ENCODE peak calls at places on chromosomes 6 and 20, in seven cellular contexts. One of them, this sample, is unnamed. For H3K4me1, the result is how much of the 10 kb centered on the place peaks cover.

GRCh38 chr20:38920411-38920810 is 5.8 kb upstream of the FAM83D start:
- DNase-seq in GM23338: no peak
- DNase-seq in psoas muscle: no peak
- DNase-seq in SJCRH30: no peak
- DNase-seq in A549: no peak
- DNase-seq in GM23248: no peak
- DNase-seq in naive thymus-derived CD4-positive, alpha-beta T cell: no peak
- DNase-seq in this sample: no peak

GRCh38 chr20:32796383-32797159 is 23.2 kb upstream of the MAPRE1 start:
- DNase-seq in GM23338: no peak
- DNase-seq in psoas muscle: no peak
- DNase-seq in SJCRH30: peak
- DNase-seq in A549: no peak
- DNase-seq in GM23248: no peak
- DNase-seq in naive thymus-derived CD4-positive, alpha-beta T cell: no peak
- DNase-seq in this sample: no peak

GRCh38 chr20:32482251-32483220 is 102.6 kb downstream of the NOL4L start:
- DNase-seq in GM23338: peak
- DNase-seq in psoas muscle: peak
- DNase-seq in SJCRH30: peak
- DNase-seq in A549: no peak
- DNase-seq in GM23248: peak
- DNase-seq in naive thymus-derived CD4-positive, alpha-beta T cell: peak
- DNase-seq in this sample: peak

GRCh38 chr20:10603971-10604864 is 69.6 kb downstream of the JAG1 start:
- DNase-seq in GM23338: no peak
- DNase-seq in psoas muscle: peak
- DNase-seq in SJCRH30: peak
- DNase-seq in A549: peak
- DNase-seq in GM23248: peak
- DNase-seq in naive thymus-derived CD4-positive, alpha-beta T cell: no peak
- DNase-seq in this sample: peak

GRCh38 chr6:127032971-127033370 is 85.5 kb upstream of the RSPO3 start:
- DNase-seq in GM23338: no peak
- DNase-seq in psoas muscle: no peak
- DNase-seq in SJCRH30: no peak
- DNase-seq in A549: no peak
- DNase-seq in GM23248: no peak
- DNase-seq in naive thymus-derived CD4-positive, alpha-beta T cell: no peak
- DNase-seq in this sample: no peak

GRCh38 chr20:34948030-34948429 is 7.6 kb downstream of the GSS start:
- DNase-seq in GM23338: no peak
- DNase-seq in psoas muscle: no peak
- DNase-seq in SJCRH30: no peak
- DNase-seq in A549: no peak
- DNase-seq in GM23248: peak
- DNase-seq in naive thymus-derived CD4-positive, alpha-beta T cell: no peak
- DNase-seq in this sample: no peak

GRCh38 chr20:46408281-46408731 is 1.9 kb upstream of the ELMO2 start:
- DNase-seq in GM23338: no peak
- DNase-seq in psoas muscle: no peak
- DNase-seq in SJCRH30: no peak
- DNase-seq in A549: no peak
- DNase-seq in GM23248: no peak
- DNase-seq in naive thymus-derived CD4-positive, alpha-beta T cell: no peak
- DNase-seq in this sample: no peak

GRCh38 chr6:34272022-34272926 is 23.5 kb upstream of the SMIM29 start:
- DNase-seq in GM23338: peak
- DNase-seq in psoas muscle: no peak
- DNase-seq in SJCRH30: no peak
- DNase-seq in A549: peak
- DNase-seq in GM23248: no peak
- DNase-seq in naive thymus-derived CD4-positive, alpha-beta T cell: no peak
- DNase-seq in this sample: no peak

GRCh38 chr20:3165473-3166337 is 6.0 kb upstream of the FASTKD5 start:
- DNase-seq in GM23338: no peak
- DNase-seq in psoas muscle: peak
- DNase-seq in SJCRH30: peak
- DNase-seq in A549: no peak
- DNase-seq in GM23248: peak
- DNase-seq in naive thymus-derived CD4-positive, alpha-beta T cell: no peak
- DNase-seq in this sample: no peak

GRCh38 chr6:28940859-28941680 is 17.3 kb upstream of the TRIM27 start:
- DNase-seq in GM23338: peak
- DNase-seq in psoas muscle: peak
- DNase-seq in SJCRH30: peak
- DNase-seq in A549: peak
- DNase-seq in GM23248: peak
- DNase-seq in naive thymus-derived CD4-positive, alpha-beta T cell: peak
- DNase-seq in this sample: peak

GRCh38 chr6:14616611-14617010 is 499.0 kb downstream of the CD83 start:
- DNase-seq in GM23338: no peak
- DNase-seq in psoas muscle: no peak
- DNase-seq in SJCRH30: no peak
- DNase-seq in A549: no peak
- DNase-seq in GM23248: peak
- DNase-seq in naive thymus-derived CD4-positive, alpha-beta T cell: no peak
- DNase-seq in this sample: no peak

GRCh38 chr20:59385038-59385437 is 84.6 kb downstream of the EDN3 start:
- DNase-seq in GM23338: no peak
- DNase-seq in psoas muscle: no peak
- DNase-seq in SJCRH30: no peak
- DNase-seq in A549: no peak
- DNase-seq in GM23248: no peak
- DNase-seq in naive thymus-derived CD4-positive, alpha-beta T cell: peak
- DNase-seq in this sample: no peak
- H3K4me1 ChIP-seq in GM23338: under half
- H3K4me1 ChIP-seq in psoas muscle: under half
- H3K4me1 ChIP-seq in SJCRH30: under half
- H3K4me1 ChIP-seq in A549: under half
- H3K4me1 ChIP-seq in GM23248: under half
- H3K4me1 ChIP-seq in naive thymus-derived CD4-positive, alpha-beta T cell: under half
- H3K4me1 ChIP-seq in this sample: under half

GRCh38 chr6:108732101-108732870 is 115.9 kb upstream of the ARMC2 start:
- DNase-seq in GM23338: no peak
- DNase-seq in psoas muscle: no peak
- DNase-seq in SJCRH30: no peak
- DNase-seq in A549: no peak
- DNase-seq in GM23248: peak
- DNase-seq in naive thymus-derived CD4-positive, alpha-beta T cell: no peak
- DNase-seq in this sample: no peak
- H3K4me1 ChIP-seq in GM23338: half or more
- H3K4me1 ChIP-seq in psoas muscle: under half
- H3K4me1 ChIP-seq in SJCRH30: under half
- H3K4me1 ChIP-seq in A549: under half
- H3K4me1 ChIP-seq in GM23248: under half
- H3K4me1 ChIP-seq in naive thymus-derived CD4-positive, alpha-beta T cell: under half
- H3K4me1 ChIP-seq in this sample: under half

DNA sequence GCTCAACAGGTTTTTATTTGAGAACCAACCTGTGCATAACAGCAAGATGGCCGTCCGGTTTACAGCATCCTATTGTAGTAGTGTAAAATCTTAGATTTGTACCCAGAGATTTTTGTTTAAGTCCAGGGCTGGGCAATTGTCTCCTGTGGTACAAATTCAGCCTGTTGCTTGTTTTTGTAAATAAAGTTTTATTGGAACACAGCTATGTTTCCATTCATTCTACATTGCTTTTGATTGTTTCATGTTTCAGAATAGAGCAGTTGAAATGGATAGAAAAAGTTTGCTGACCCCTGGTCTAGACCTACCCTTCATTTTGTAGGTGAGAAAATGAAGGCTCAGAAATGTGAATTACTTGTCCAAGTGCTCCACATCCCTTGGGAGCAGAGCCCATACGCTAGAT is 8.5 kb downstream of the SMPDL3A start:
- DNase-seq in GM23338: no peak
- DNase-seq in psoas muscle: no peak
- DNase-seq in SJCRH30: no peak
- DNase-seq in A549: no peak
- DNase-seq in GM23248: no peak
- DNase-seq in naive thymus-derived CD4-positive, alpha-beta T cell: no peak
- DNase-seq in this sample: no peak
- H3K4me1 ChIP-seq in GM23338: under half
- H3K4me1 ChIP-seq in psoas muscle: under half
- H3K4me1 ChIP-seq in SJCRH30: half or more
- H3K4me1 ChIP-seq in A549: under half
- H3K4me1 ChIP-seq in GM23248: under half
- H3K4me1 ChIP-seq in naive thymus-derived CD4-positive, alpha-beta T cell: under half
- H3K4me1 ChIP-seq in this sample: under half

GRCh38 chr20:51315390-51315789 is 227.1 kb downstream of the NFATC2 start:
- DNase-seq in GM23338: no peak
- DNase-seq in psoas muscle: no peak
- DNase-seq in SJCRH30: no peak
- DNase-seq in A549: no peak
- DNase-seq in GM23248: no peak
- DNase-seq in naive thymus-derived CD4-positive, alpha-beta T cell: no peak
- DNase-seq in this sample: no peak
- H3K4me1 ChIP-seq in GM23338: under half
- H3K4me1 ChIP-seq in psoas muscle: under half
- H3K4me1 ChIP-seq in SJCRH30: under half
- H3K4me1 ChIP-seq in A549: under half
- H3K4me1 ChIP-seq in GM23248: under half
- H3K4me1 ChIP-seq in naive thymus-derived CD4-positive, alpha-beta T cell: under half
- H3K4me1 ChIP-seq in this sample: under half